ENCODE peak calls at places on chromosomes 7 and 10, in six cellular contexts. One of them, this sample, is unnamed.

GRCh38 chr10:64659311-64659710 is 1138.1 kb downstream of the REEP3 start:
- DNase-seq in neural crest cell: no peak
- DNase-seq in fibroblast of the aortic adventitia: no peak
- DNase-seq in CD14-positive monocyte: no peak
- DNase-seq in GM12865: no peak
- DNase-seq in choroid plexus epithelial cell: no peak
- DNase-seq in this sample: no peak

GRCh38 chr10:47357911-47358310 is 9.7 kb downstream of the RBP3 start:
- DNase-seq in neural crest cell: no peak
- DNase-seq in fibroblast of the aortic adventitia: no peak
- DNase-seq in CD14-positive monocyte: no peak
- DNase-seq in GM12865: no peak
- DNase-seq in choroid plexus epithelial cell: no peak
- DNase-seq in this sample: no peak

GRCh38 chr10:119655566-119656001 is 4.4 kb downstream of the BAG3 start:
- DNase-seq in neural crest cell: no peak
- DNase-seq in fibroblast of the aortic adventitia: peak
- DNase-seq in CD14-positive monocyte: no peak
- DNase-seq in GM12865: no peak
- DNase-seq in choroid plexus epithelial cell: peak
- DNase-seq in this sample: peak

GRCh38 chr10:97600616-97601015 is 11.1 kb downstream of the C10orf62 start:
- DNase-seq in neural crest cell: no peak
- DNase-seq in fibroblast of the aortic adventitia: no peak
- DNase-seq in CD14-positive monocyte: no peak
- DNase-seq in GM12865: no peak
- DNase-seq in choroid plexus epithelial cell: no peak
- DNase-seq in this sample: no peak

GRCh38 chr10:3969876-3970666 is 185.1 kb upstream of the KLF6 start:
- DNase-seq in neural crest cell: no peak
- DNase-seq in fibroblast of the aortic adventitia: no peak
- DNase-seq in CD14-positive monocyte: no peak
- DNase-seq in GM12865: no peak
- DNase-seq in choroid plexus epithelial cell: peak
- DNase-seq in this sample: no peak

GRCh38 chr7:3650844-3651243 is 349.8 kb downstream of the SDK1 start:
- DNase-seq in neural crest cell: no peak
- DNase-seq in fibroblast of the aortic adventitia: no peak
- DNase-seq in CD14-positive monocyte: no peak
- DNase-seq in GM12865: no peak
- DNase-seq in choroid plexus epithelial cell: peak
- DNase-seq in this sample: no peak

GRCh38 chr10:78931333-78932083 is 137.3 kb upstream of the ZMIZ1 start:
- DNase-seq in neural crest cell: no peak
- DNase-seq in fibroblast of the aortic adventitia: peak
- DNase-seq in CD14-positive monocyte: no peak
- DNase-seq in GM12865: no peak
- DNase-seq in choroid plexus epithelial cell: peak
- DNase-seq in this sample: peak

GRCh38 chr7:79770053-79770452 is 316.6 kb upstream of the MAGI2 start:
- DNase-seq in neural crest cell: no peak
- DNase-seq in fibroblast of the aortic adventitia: peak
- DNase-seq in CD14-positive monocyte: no peak
- DNase-seq in GM12865: no peak
- DNase-seq in choroid plexus epithelial cell: peak
- DNase-seq in this sample: no peak

GRCh38 chr10:88800152-88801125 is 2.1 kb upstream of the LIPM start:
- DNase-seq in neural crest cell: no peak
- DNase-seq in fibroblast of the aortic adventitia: peak
- DNase-seq in CD14-positive monocyte: no peak
- DNase-seq in GM12865: no peak
- DNase-seq in choroid plexus epithelial cell: peak
- DNase-seq in this sample: no peak

GRCh38 chr7:134480202-134480601 is 21.3 kb upstream of the AKR1B1 start:
- DNase-seq in neural crest cell: no peak
- DNase-seq in fibroblast of the aortic adventitia: no peak
- DNase-seq in CD14-positive monocyte: no peak
- DNase-seq in GM12865: no peak
- DNase-seq in choroid plexus epithelial cell: no peak
- DNase-seq in this sample: no peak

GRCh38 chr7:134477954-134478353 is 19.1 kb upstream of the AKR1B1 start:
- DNase-seq in neural crest cell: no peak
- DNase-seq in fibroblast of the aortic adventitia: peak
- DNase-seq in CD14-positive monocyte: no peak
- DNase-seq in GM12865: no peak
- DNase-seq in choroid plexus epithelial cell: peak
- DNase-seq in this sample: peak

GRCh38 chr7:134481167-134481566 is 22.3 kb upstream of the AKR1B1 start:
- DNase-seq in neural crest cell: no peak
- DNase-seq in fibroblast of the aortic adventitia: no peak
- DNase-seq in CD14-positive monocyte: no peak
- DNase-seq in GM12865: no peak
- DNase-seq in choroid plexus epithelial cell: no peak
- DNase-seq in this sample: no peak

GRCh38 chr7:134480730-134481129 is 21.8 kb upstream of the AKR1B1 start:
- DNase-seq in neural crest cell: no peak
- DNase-seq in fibroblast of the aortic adventitia: peak
- DNase-seq in CD14-positive monocyte: no peak
- DNase-seq in GM12865: no peak
- DNase-seq in choroid plexus epithelial cell: peak
- DNase-seq in this sample: peak

GRCh38 chr7:134478707-134479106 is 19.8 kb upstream of the AKR1B1 start:
- DNase-seq in neural crest cell: no peak
- DNase-seq in fibroblast of the aortic adventitia: peak
- DNase-seq in CD14-positive monocyte: no peak
- DNase-seq in GM12865: no peak
- DNase-seq in choroid plexus epithelial cell: peak
- DNase-seq in this sample: no peak
- TF ChIP-seq CTCF in neural crest cell: no peak
- TF ChIP-seq CTCF in fibroblast of the aortic adventitia: peak
- TF ChIP-seq CTCF in CD14-positive monocyte: no peak
- TF ChIP-seq CTCF in GM12865: no peak
- TF ChIP-seq CTCF in choroid plexus epithelial cell: peak
- TF ChIP-seq CTCF in this sample: peak

DNA sequence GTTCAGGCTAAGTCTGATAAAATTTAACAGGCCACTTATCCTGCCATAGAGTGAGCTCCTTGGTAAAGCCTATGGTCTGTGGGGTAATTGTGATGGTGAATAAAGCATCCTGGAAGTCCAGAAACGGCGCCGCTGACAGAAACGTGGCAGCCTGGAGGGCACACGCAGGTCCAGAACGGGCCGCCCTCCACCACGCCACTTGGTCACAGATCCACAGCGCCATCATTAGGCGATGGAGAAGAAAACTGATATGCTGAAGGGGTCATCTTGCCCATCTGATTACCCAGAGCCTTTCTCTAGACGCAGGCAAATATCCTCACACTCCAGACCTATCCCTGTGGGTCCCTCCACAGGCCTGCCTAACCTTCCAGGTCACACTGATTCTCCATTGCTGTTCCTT is 37.8 kb downstream of the PODXL start:
- DNase-seq in neural crest cell: no peak
- DNase-seq in fibroblast of the aortic adventitia: no peak
- DNase-seq in CD14-positive monocyte: no peak
- DNase-seq in GM12865: no peak
- DNase-seq in choroid plexus epithelial cell: no peak
- DNase-seq in this sample: no peak
- TF ChIP-seq CTCF in neural crest cell: no peak
- TF ChIP-seq CTCF in fibroblast of the aortic adventitia: no peak
- TF ChIP-seq CTCF in CD14-positive monocyte: no peak
- TF ChIP-seq CTCF in GM12865: no peak
- TF ChIP-seq CTCF in choroid plexus epithelial cell: no peak
- TF ChIP-seq CTCF in this sample: peak

GRCh38 chr7:100880645-100881044 is 5.7 kb downstream of the SRRT start:
- DNase-seq in neural crest cell: no peak
- DNase-seq in fibroblast of the aortic adventitia: no peak
- DNase-seq in CD14-positive monocyte: no peak
- DNase-seq in GM12865: no peak
- DNase-seq in choroid plexus epithelial cell: no peak
- DNase-seq in this sample: no peak

GRCh38 chr7:100882769-100883526 is 6.6 kb downstream of the UFSP1 start:
- DNase-seq in neural crest cell: no peak
- DNase-seq in fibroblast of the aortic adventitia: no peak
- DNase-seq in CD14-positive monocyte: no peak
- DNase-seq in GM12865: no peak
- DNase-seq in choroid plexus epithelial cell: no peak
- DNase-seq in this sample: no peak

GRCh38 chr7:100881136-100881535 is 6.2 kb downstream of the SRRT start:
- DNase-seq in neural crest cell: no peak
- DNase-seq in fibroblast of the aortic adventitia: no peak
- DNase-seq in CD14-positive monocyte: no peak
- DNase-seq in GM12865: no peak
- DNase-seq in choroid plexus epithelial cell: no peak
- DNase-seq in this sample: no peak

GRCh38 chr7:100879685-100880261 is 4.9 kb downstream of the SRRT start:
- DNase-seq in neural crest cell: no peak
- DNase-seq in fibroblast of the aortic adventitia: no peak
- DNase-seq in CD14-positive monocyte: no peak
- DNase-seq in GM12865: no peak
- DNase-seq in choroid plexus epithelial cell: no peak
- DNase-seq in this sample: no peak

DNA sequence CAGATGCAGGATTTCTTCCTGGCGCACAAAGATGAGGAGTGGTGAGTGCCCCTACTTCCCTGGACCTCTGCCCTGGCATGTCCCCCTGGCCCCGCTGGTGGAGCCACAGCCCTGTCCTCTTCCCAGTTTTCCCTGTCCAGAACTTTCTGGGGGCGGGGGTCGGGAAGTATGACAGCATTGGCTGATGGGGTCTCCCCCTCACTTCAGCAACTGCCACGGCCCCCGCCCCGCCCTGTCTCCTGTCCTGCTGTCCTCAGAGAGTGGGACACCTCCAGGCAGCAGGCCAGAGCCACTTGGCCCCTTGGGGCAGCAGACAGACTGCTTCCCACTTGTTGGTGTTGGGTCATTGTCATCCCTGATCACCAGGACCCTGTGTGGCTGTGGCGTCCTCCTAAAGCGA is 7.3 kb downstream of the SRRT start:
- DNase-seq in neural crest cell: no peak
- DNase-seq in fibroblast of the aortic adventitia: no peak
- DNase-seq in CD14-positive monocyte: no peak
- DNase-seq in GM12865: no peak
- DNase-seq in choroid plexus epithelial cell: no peak
- DNase-seq in this sample: no peak
- TF ChIP-seq CTCF in neural crest cell: no peak
- TF ChIP-seq CTCF in fibroblast of the aortic adventitia: no peak
- TF ChIP-seq CTCF in CD14-positive monocyte: no peak
- TF ChIP-seq CTCF in GM12865: no peak
- TF ChIP-seq CTCF in choroid plexus epithelial cell: no peak
- TF ChIP-seq CTCF in this sample: no peak

GRCh38 chr10:116076616-116077015 is 196.4 kb downstream of the GFRA1 start:
- DNase-seq in neural crest cell: no peak
- DNase-seq in fibroblast of the aortic adventitia: no peak
- DNase-seq in CD14-positive monocyte: no peak
- DNase-seq in GM12865: no peak
- DNase-seq in choroid plexus epithelial cell: no peak
- DNase-seq in this sample: no peak

GRCh38 chr10:116082211-116082610 is 190.8 kb downstream of the GFRA1 start:
- DNase-seq in neural crest cell: no peak
- DNase-seq in fibroblast of the aortic adventitia: no peak
- DNase-seq in CD14-positive monocyte: no peak
- DNase-seq in GM12865: no peak
- DNase-seq in choroid plexus epithelial cell: no peak
- DNase-seq in this sample: no peak

GRCh38 chr10:116080553-116080952 is 192.5 kb downstream of the GFRA1 start:
- DNase-seq in neural crest cell: no peak
- DNase-seq in fibroblast of the aortic adventitia: no peak
- DNase-seq in CD14-positive monocyte: no peak
- DNase-seq in GM12865: no peak
- DNase-seq in choroid plexus epithelial cell: peak
- DNase-seq in this sample: peak

GRCh38 chr10:116082762-116083161 is 190.2 kb downstream of the GFRA1 start:
- DNase-seq in neural crest cell: no peak
- DNase-seq in fibroblast of the aortic adventitia: no peak
- DNase-seq in CD14-positive monocyte: no peak
- DNase-seq in GM12865: no peak
- DNase-seq in choroid plexus epithelial cell: no peak
- DNase-seq in this sample: no peak

DNA sequence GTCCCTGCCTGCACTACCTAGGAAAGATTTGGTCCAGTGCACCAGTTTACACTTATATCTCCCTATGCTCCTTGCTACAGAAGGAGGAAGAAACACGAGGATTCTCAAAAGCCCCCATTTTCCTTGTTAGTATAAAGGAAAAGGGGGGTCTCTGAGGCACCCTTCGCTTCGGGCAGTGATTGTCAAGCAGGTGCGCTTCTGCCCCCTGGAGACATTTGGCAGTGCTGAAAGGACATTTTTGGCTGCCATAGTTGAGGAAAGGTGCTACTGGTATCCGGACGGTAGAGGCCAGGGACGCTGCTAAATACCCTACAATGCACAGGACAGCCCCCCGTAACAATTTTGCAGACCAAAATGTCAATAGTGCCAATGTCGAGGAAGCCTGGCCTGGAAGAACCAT is 193.7 kb downstream of the GFRA1 start:
- DNase-seq in neural crest cell: no peak
- DNase-seq in fibroblast of the aortic adventitia: no peak
- DNase-seq in CD14-positive monocyte: no peak
- DNase-seq in GM12865: no peak
- DNase-seq in choroid plexus epithelial cell: no peak
- DNase-seq in this sample: no peak
- TF ChIP-seq CTCF in neural crest cell: no peak
- TF ChIP-seq CTCF in fibroblast of the aortic adventitia: no peak
- TF ChIP-seq CTCF in CD14-positive monocyte: no peak
- TF ChIP-seq CTCF in GM12865: no peak
- TF ChIP-seq CTCF in choroid plexus epithelial cell: no peak
- TF ChIP-seq CTCF in this sample: no peak

DNA sequence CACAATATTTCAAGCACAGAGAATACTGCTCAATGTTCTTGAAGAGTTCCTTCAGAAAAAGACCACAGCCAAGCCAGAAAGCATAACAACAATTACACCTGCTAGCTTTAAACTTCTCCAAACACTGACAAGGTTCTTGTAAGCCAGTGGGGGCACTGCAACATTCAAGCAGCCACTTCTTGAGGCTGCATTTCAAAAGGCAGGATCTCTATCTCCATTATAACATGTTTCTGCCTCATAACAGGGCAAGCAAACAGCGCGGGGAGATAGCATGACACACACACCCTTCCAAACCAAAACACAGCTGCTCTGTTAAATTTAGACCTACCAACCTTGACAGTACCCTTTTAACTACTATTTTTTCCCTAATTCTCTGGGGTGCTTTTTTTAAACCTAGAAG is 30.8 kb downstream of the CHCHD3 start:
- DNase-seq in neural crest cell: no peak
- DNase-seq in fibroblast of the aortic adventitia: peak
- DNase-seq in CD14-positive monocyte: no peak
- DNase-seq in GM12865: peak
- DNase-seq in choroid plexus epithelial cell: peak
- DNase-seq in this sample: no peak
- TF ChIP-seq CTCF in neural crest cell: peak
- TF ChIP-seq CTCF in fibroblast of the aortic adventitia: peak
- TF ChIP-seq CTCF in CD14-positive monocyte: no peak
- TF ChIP-seq CTCF in GM12865: peak
- TF ChIP-seq CTCF in choroid plexus epithelial cell: peak
- TF ChIP-seq CTCF in this sample: peak

GRCh38 chr7:8277394-8277982 is 15.5 kb upstream of the ICA1 start:
- DNase-seq in neural crest cell: no peak
- DNase-seq in fibroblast of the aortic adventitia: no peak
- DNase-seq in CD14-positive monocyte: no peak
- DNase-seq in GM12865: peak
- DNase-seq in choroid plexus epithelial cell: no peak
- DNase-seq in this sample: no peak
- TF ChIP-seq CTCF in neural crest cell: peak
- TF ChIP-seq CTCF in fibroblast of the aortic adventitia: no peak
- TF ChIP-seq CTCF in CD14-positive monocyte: peak
- TF ChIP-seq CTCF in GM12865: peak
- TF ChIP-seq CTCF in choroid plexus epithelial cell: no peak
- TF ChIP-seq CTCF in this sample: no peak

GRCh38 chr10:16232441-16232840 is 204.4 kb upstream of the PTER start:
- DNase-seq in neural crest cell: no peak
- DNase-seq in fibroblast of the aortic adventitia: no peak
- DNase-seq in CD14-positive monocyte: no peak
- DNase-seq in GM12865: no peak
- DNase-seq in choroid plexus epithelial cell: no peak
- DNase-seq in this sample: no peak
- TF ChIP-seq CTCF in neural crest cell: no peak
- TF ChIP-seq CTCF in fibroblast of the aortic adventitia: no peak
- TF ChIP-seq CTCF in CD14-positive monocyte: no peak
- TF ChIP-seq CTCF in GM12865: no peak
- TF ChIP-seq CTCF in choroid plexus epithelial cell: no peak
- TF ChIP-seq CTCF in this sample: no peak

This sample was measured in HFFc6.